ENCODE peak calls at places on chromosomes 1 and 21, in ten cellular contexts. R is T-helper 17 cell; L is foreskin keratinocyte; C is right cardiac atrium; W is left ventricle myocardium superior; D is upper lobe of right lung; V is SK-N-SH treated with all-trans-retinoic acid at 6 μM for 48 hours; S is omental fat pad; Z is activated CD4-positive, alpha-beta T cell treated with anti-CD3 and anti-CD28 coated beads for 36 hours; X is activated CD8-positive, alpha-beta T cell treated with anti-CD3 and anti-CD28 coated beads, Interleukin-2, amount 10 ng/mL, durations not matched to agents 7 days and 5 days. M is an unnamed sample.

GRCh38 chr1:56034847-56035483 is 544.4 kb downstream of the PLPP3 start:
- ATAC-seq in R (no peak), L (no peak), C (peak), W (peak), D (no peak), V (no peak), S (no peak), Z (no peak), X (no peak), M (no peak)

GRCh38 chr1:53281180-53281579 is 42.9 kb upstream of the MAGOH start:
- ATAC-seq in R (no peak), L (no peak), C (no peak), W (no peak), D (no peak), V (no peak), S (no peak), Z (no peak), X (no peak), M (no peak)

GRCh38 chr1:231844986-231845502 is 218.5 kb downstream of the DISC1 start:
- ATAC-seq in R (no peak), L (no peak), C (peak), W (no peak), D (no peak), V (peak), S (no peak), Z (no peak), X (peak), M (no peak)

GRCh38 chr1:19156676-19157075 is 53.4 kb downstream of the UBR4 start:
- ATAC-seq in R (no peak), L (no peak), C (peak), W (peak), D (peak), V (no peak), S (peak), Z (no peak), X (no peak), M (peak)

GRCh38 chr1:161357073-161357472 is 10.6 kb downstream of the CFAP126 start:
- ATAC-seq in R (no peak), L (peak), C (no peak), W (no peak), D (no peak), V (no peak), S (no peak), Z (no peak), X (no peak), M (peak)

GRCh38 chr1:147080013-147080661 is 92.1 kb downstream of the PRKAB2 start:
- ATAC-seq in R (no peak), L (no peak), C (no peak), W (no peak), D (no peak), V (no peak), S (no peak), Z (no peak), X (no peak), M (no peak)

GRCh38 chr1:206612129-206612876 is at the start of gene EIF2D:
- ATAC-seq in R (peak), L (peak), C (peak), W (peak), D (peak), V (peak), S (peak), Z (peak), X (peak), M (peak)

GRCh38 chr1:232655041-232655745 is 25.3 kb upstream of the SIPA1L2 start:
- ATAC-seq in R (no peak), L (no peak), C (no peak), W (no peak), D (peak), V (no peak), S (no peak), Z (no peak), X (no peak), M (no peak)

GRCh38 chr21:46304437-46304836 is 18.3 kb downstream of the YBEY start:
- ATAC-seq in R (no peak), L (no peak), C (no peak), W (no peak), D (no peak), V (no peak), S (no peak), Z (no peak), X (no peak), M (no peak)

GRCh38 chr1:31985430-31985829 is 28.2 kb upstream of the KHDRBS1 start:
- ATAC-seq in R (peak), L (no peak), C (peak), W (peak), D (peak), V (peak), S (no peak), Z (peak), X (peak), M (peak)

GRCh38 chr1:230087034-230087721 is 20.1 kb downstream of the GALNT2 start:
- ATAC-seq in R (no peak), L (peak), C (no peak), W (peak), D (peak), V (no peak), S (no peak), Z (no peak), X (no peak), M (peak)

GRCh38 chr1:39969048-39969447 is 14.1 kb downstream of the MFSD2A start:
- ATAC-seq in R (no peak), L (peak), C (no peak), W (no peak), D (peak), V (peak), S (no peak), Z (no peak), X (no peak), M (peak)

GRCh38 chr1:192546596-192547199 is 28.9 kb upstream of the RGS1 start:
- ATAC-seq in R (no peak), L (peak), C (no peak), W (no peak), D (no peak), V (no peak), S (no peak), Z (peak), X (no peak), M (no peak)

M was measured in esophagus mucosa.